ENCODE peak calls at places on chromosomes 2 and 18, in six cellular contexts. L is spleen; U is heart right ventricle; M is CD8-positive, alpha-beta T cell; N is HCT116; T is upper lobe of right lung. Y is an unnamed sample.

GRCh38 chr2:239898292-239898925 is 126.7 kb downstream of the NDUFA10 start:
- DNase-seq in L (peak; percentile 71), U (no peak), M (peak; percentile 17), N (no peak), T (peak; percentile 49), Y (peak; percentile 31)

GRCh38 chr18:41121116-41121826 is 833.8 kb upstream of the PIK3C3 start:
- DNase-seq in L (no peak), U (no peak), M (no peak), N (no peak), T (no peak), Y (no peak)

GRCh38 chr2:200417389-200417788 is 92.5 kb downstream of the KCTD18 start:
- DNase-seq in L (no peak), U (no peak), M (no peak), N (no peak), T (no peak), Y (no peak)

GRCh38 chr2:199261936-199262335 is 195.8 kb downstream of the SATB2 start:
- DNase-seq in L (no peak), U (no peak), M (no peak), N (no peak), T (no peak), Y (no peak)

GRCh38 chr2:121579326-121579725 is 48.6 kb downstream of the RNU4ATAC start:
- DNase-seq in L (no peak), U (no peak), M (no peak), N (no peak), T (no peak), Y (no peak)

GRCh38 chr2:36562245-36562644 is 35.7 kb downstream of the FEZ2 start:
- DNase-seq in L (no peak), U (no peak), M (no peak), N (no peak), T (no peak), Y (no peak)

GRCh38 chr18:48713302-48713701 is 174.5 kb downstream of the CTIF start:
- DNase-seq in L (peak; percentile 76), U (peak; percentile 52), M (no peak), N (no peak), T (no peak), Y (no peak)

GRCh38 chr2:168198476-168199192 is 48.8 kb downstream of the STK39 start:
- DNase-seq in L (no peak), U (no peak), M (no peak), N (peak; percentile 88), T (no peak), Y (no peak)

GRCh38 chr2:241547781-241548450 is 10.6 kb upstream of the BOK start:
- DNase-seq in L (peak; percentile 61), U (no peak), M (no peak), N (no peak), T (no peak), Y (no peak)

GRCh38 chr2:97355176-97355575 is 234.5 kb downstream of the ANKRD36B start:
- DNase-seq in L (no peak), U (no peak), M (no peak), N (no peak), T (no peak), Y (no peak)

GRCh38 chr2:74261204-74261864 is 62.9 kb downstream of the MTHFD2 start:
- DNase-seq in L (no peak), U (peak; percentile 28), M (no peak), N (peak; percentile 31), T (no peak), Y (no peak)

GRCh38 chr18:28559511-28559910 is 382.6 kb upstream of the CDH2 start:
- DNase-seq in L (no peak), U (no peak), M (no peak), N (no peak), T (no peak), Y (no peak)

GRCh38 chr2:29879456-29879855 is 41.9 kb downstream of the ALK start:
- DNase-seq in L (no peak), U (no peak), M (no peak), N (no peak), T (no peak), Y (no peak)

GRCh38 chr2:108987111-108987510 is 1.9 kb downstream of the EDAR start:
- DNase-seq in L (no peak), U (no peak), M (no peak), N (no peak), T (no peak), Y (no peak)

GRCh38 chr2:158172719-158173118 is 71.0 kb downstream of the UPP2 start:
- DNase-seq in L (no peak), U (no peak), M (no peak), N (no peak), T (no peak), Y (no peak)

GRCh38 chr18:11728247-11728646 is 39.2 kb downstream of the GNAL start:
- DNase-seq in L (no peak), U (no peak), M (no peak), N (peak; percentile 8), T (no peak), Y (no peak)

GRCh38 chr2:46493971-46494250 is 14.5 kb downstream of the TMEM247 start:
- DNase-seq in L (no peak), U (no peak), M (no peak), N (no peak), T (no peak), Y (no peak)

GRCh38 chr2:198273670-198274069 is 469.3 kb downstream of the PLCL1 start:
- DNase-seq in L (no peak), U (no peak), M (no peak), N (no peak), T (no peak), Y (no peak)

GRCh38 chr2:19351914-19352697 is 6.3 kb downstream of the OSR1 start:
- DNase-seq in L (no peak), U (peak; percentile 43), M (no peak), N (no peak), T (no peak), Y (no peak)

GRCh38 chr2:226159875-226160479 is 639.6 kb downstream of the IRS1 start:
- DNase-seq in L (no peak), U (no peak), M (no peak), N (no peak), T (no peak), Y (no peak)

GRCh38 chr2:85255813-85256581 is 71.8 kb downstream of the TGOLN2 start:
- DNase-seq in L (peak; percentile 56), U (no peak), M (no peak), N (no peak), T (no peak), Y (no peak)
- H3K27ac ChIP-seq in L (no peak overlapping the region), U (peak overlapping the region; percentile 82), M (no peak overlapping the region), N (no peak overlapping the region), T (no peak overlapping the region), Y (peak overlapping the region; percentile 80)

GRCh38 chr18:69326094-69326493 is 74.6 kb upstream of the DOK6 start:
- DNase-seq in L (no peak), U (no peak), M (no peak), N (no peak), T (no peak), Y (no peak)
- TF ChIP-seq CTCF in L (no peak), U (no peak), M (no peak), N (no peak), T (no peak), Y (no peak)

GRCh38 chr2:216663846-216664245 is 30.6 kb downstream of the IGFBP2 start:
- DNase-seq in L (no peak), U (no peak), M (no peak), N (no peak), T (no peak), Y (no peak)

GRCh38 chr2:216665240-216665639 is 30.1 kb downstream of the IGFBP5 start:
- DNase-seq in L (no peak), U (no peak), M (no peak), N (no peak), T (no peak), Y (no peak)

GRCh38 chr2:216666461-216667233 is 28.7 kb downstream of the IGFBP5 start:
- DNase-seq in L (peak; percentile 85), U (peak; percentile 65), M (peak; percentile 79), N (peak; percentile 55), T (peak; percentile 75), Y (no peak)

GRCh38 chr2:216664593-216665034 is 30.7 kb downstream of the IGFBP5 start:
- DNase-seq in L (no peak), U (no peak), M (no peak), N (no peak), T (no peak), Y (no peak)

DNA sequence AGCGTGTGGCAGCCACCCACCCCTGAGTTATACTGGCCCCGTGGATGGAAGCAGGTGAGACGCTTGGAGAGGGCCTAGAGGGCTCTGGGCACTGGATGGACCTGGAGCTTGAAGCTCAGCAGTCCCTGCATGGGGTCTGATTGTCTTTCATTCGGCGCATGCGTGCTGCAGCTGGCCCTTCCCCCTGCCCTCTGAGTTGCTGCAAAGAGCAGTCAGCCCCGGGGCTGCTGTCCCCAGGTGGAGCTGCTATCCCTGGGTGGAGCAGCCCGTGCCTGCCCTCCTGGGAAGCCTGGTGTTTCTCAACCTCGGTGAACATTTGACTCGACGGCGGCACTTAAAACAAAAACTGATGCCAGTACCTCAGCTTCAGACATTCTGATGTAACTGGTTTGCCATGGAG is 29.6 kb downstream of the IGFBP5 start:
- DNase-seq in L (no peak), U (no peak), M (no peak), N (no peak), T (no peak), Y (no peak)
- H3K27ac ChIP-seq in L (no peak overlapping the region), U (no peak overlapping the region), M (no peak overlapping the region), N (no peak overlapping the region), T (no peak overlapping the region), Y (peak overlapping the region; percentile 60)

DNA sequence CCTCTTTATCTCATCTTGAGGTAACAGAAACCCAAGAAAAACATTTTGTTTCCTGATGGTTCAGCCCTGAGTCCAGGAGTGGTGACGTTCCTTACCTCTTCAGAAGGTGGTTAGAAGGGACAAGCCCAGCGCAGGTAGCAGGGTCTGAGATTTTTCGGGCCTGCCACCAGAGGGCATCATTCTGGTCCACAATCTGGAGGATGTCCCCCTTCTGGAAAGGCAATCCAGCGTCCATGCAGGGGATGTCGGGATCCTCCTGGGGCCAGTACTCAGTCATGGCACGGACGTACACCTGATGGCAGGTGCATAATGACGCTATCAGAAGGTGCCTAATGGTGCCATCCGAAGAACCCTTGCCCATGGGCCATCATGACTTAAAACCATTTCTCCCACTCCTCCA is 17.7 kb downstream of the MPP4 start:
- DNase-seq in L (no peak), U (no peak), M (no peak), N (peak; percentile 60), T (no peak), Y (no peak)
- TF ChIP-seq CTCF in L (no peak), U (peak; percentile 28), M (no peak), N (peak; percentile 85), T (peak; percentile 23), Y (no peak)

GRCh38 chr2:33340265-33340664 is 136.2 kb upstream of the RASGRP3 start:
- DNase-seq in L (peak; percentile 73), U (peak; percentile 78), M (no peak), N (no peak), T (peak; percentile 63), Y (peak; percentile 89)
- H3K27ac ChIP-seq in L (peak overlapping the region; percentile 38), U (peak overlapping the region; percentile 5), M (no peak overlapping the region), N (no peak overlapping the region), T (no peak overlapping the region), Y (peak overlapping the region; percentile 38)

GRCh38 chr18:8402237-8402636 is 207.0 kb upstream of the RAB12 start:
- DNase-seq in L (no peak), U (no peak), M (no peak), N (no peak), T (no peak), Y (no peak)
- TF ChIP-seq CTCF in L (no peak), U (no peak), M (no peak), N (no peak), T (no peak), Y (no peak)

GRCh38 chr2:33107690-33108482 is 161.1 kb downstream of the LTBP1 start:
- DNase-seq in L (no peak), U (no peak), M (no peak), N (no peak), T (no peak), Y (no peak)
- H3K27ac ChIP-seq in L (no peak overlapping the region), U (peak overlapping the region; percentile 44), M (no peak overlapping the region), N (no peak overlapping the region), T (no peak overlapping the region), Y (peak overlapping the region; percentile 87)

Y was measured in coronary artery.